ENCODE peak calls at places on chromosomes 16 and 17, in ten cellular contexts. Y is right lobe of liver, J is neural progenitor cell, U is A549, O is astrocyte, E is left lung, H is suprapubic skin, Z is right cardiac atrium, F is prostate gland, N is left ventricle myocardium inferior. P is an unnamed sample. For H3K4me1, the result is how much of the 10 kb centered on the place peaks cover.

GRCh38 chr17:15112881-15113617 is 152.1 kb downstream of the PMP22 start:
- DNase-seq in U (no peak), F (no peak), H (no peak), Y (no peak), J (no peak), N (no peak), Z (no peak), E (no peak), O (no peak), P (no peak)

GRCh38 chr16:29702307-29702706 is 23.3 kb downstream of the QPRT start:
- DNase-seq in N (no peak), Z (no peak), U (no peak), J (no peak), F (no peak), E (no peak), O (no peak), Y (no peak), H (no peak), P (no peak)

GRCh38 chr16:47204736-47205499 is 61.2 kb upstream of the NETO2 start:
- DNase-seq in E (no peak), Z (no peak), J (peak), H (no peak), F (no peak), Y (no peak), O (no peak), U (peak), N (no peak), P (no peak)

GRCh38 chr16:11016993-11017392 is 72.6 kb downstream of the CLEC16A start:
- DNase-seq in Z (peak), J (no peak), U (peak), E (no peak), O (peak), H (peak), Y (no peak), N (peak), F (peak), P (no peak)

GRCh38 chr16:106623-107324 is 28.7 kb downstream of the MPG start:
- DNase-seq in U (peak), J (peak), H (no peak), O (peak), Z (no peak), F (peak), N (no peak), Y (no peak), E (no peak), P (no peak)

GRCh38 chr17:54892360-54892759 is 8.3 kb upstream of the TOM1L1 start:
- DNase-seq in Y (no peak), H (no peak), E (no peak), N (no peak), J (no peak), Z (no peak), U (no peak), F (no peak), O (no peak), P (no peak)

GRCh38 chr17:50258647-50259483 is 15.4 kb upstream of the TMEM92 start:
- DNase-seq in Z (no peak), J (no peak), N (no peak), H (peak), O (peak), E (no peak), Y (no peak), F (no peak), U (no peak), P (no peak)

GRCh38 chr17:77863814-77864161 is 94.7 kb upstream of the TNRC6C start:
- DNase-seq in E (peak), Y (no peak), J (no peak), F (no peak), Z (peak), H (no peak), U (no peak), O (no peak), N (peak), P (no peak)

GRCh38 chr17:70137451-70138230 is 31.7 kb upstream of the KCNJ2 start:
- DNase-seq in F (peak), O (peak), N (no peak), Z (no peak), U (peak), J (no peak), E (no peak), Y (no peak), H (peak), P (no peak)

GRCh38 chr17:74454197-74455024 is 12.0 kb upstream of the CD300A start:
- DNase-seq in Y (peak), N (peak), H (peak), O (peak), F (peak), U (no peak), Z (peak), E (peak), J (peak), P (no peak)

GRCh38 chr16:77555101-77555500 is 120.3 kb upstream of the ADAMTS18 start:
- DNase-seq in Z (no peak), O (peak), J (no peak), E (no peak), F (no peak), N (no peak), Y (no peak), U (no peak), H (no peak), P (no peak)

GRCh38 chr17:64459284-64459747 is 10.4 kb downstream of the MILR1 start:
- DNase-seq in H (no peak), J (no peak), F (no peak), Y (no peak), N (no peak), Z (no peak), O (peak), E (no peak), U (peak), P (no peak)

GRCh38 chr16:73878616-73879015 is 418.0 kb upstream of the PSMD7 start:
- DNase-seq in N (no peak), O (peak), U (peak), F (peak), Z (no peak), H (no peak), Y (no peak), E (no peak), J (peak), P (no peak)

GRCh38 chr17:19016881-19017280 is 12.3 kb upstream of the FAM83G start:
- DNase-seq in Z (peak), U (no peak), H (no peak), N (no peak), O (no peak), J (no peak), F (no peak), E (peak), Y (peak), P (no peak)

DNA sequence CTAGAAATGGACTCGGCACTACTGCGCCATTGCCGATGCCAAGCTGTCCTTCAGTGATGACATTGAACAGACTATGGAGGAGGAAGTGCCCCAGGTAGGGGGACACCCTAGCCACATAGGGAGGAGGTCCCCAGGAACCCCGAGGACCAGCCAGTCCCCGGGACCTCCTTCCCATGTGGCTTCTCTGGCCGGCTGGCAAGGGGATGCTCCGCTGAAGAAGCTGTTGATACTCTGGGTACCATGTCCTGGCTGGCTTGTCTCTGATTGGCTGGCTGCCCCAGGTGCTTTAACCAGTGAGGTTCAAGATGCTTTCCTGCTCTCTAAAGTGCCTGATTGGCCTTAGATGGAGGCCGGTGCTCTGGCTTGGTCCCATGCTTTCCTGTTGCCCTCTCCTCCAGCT is 103.6 kb downstream of the SDR42E1 start:
- DNase-seq in F (no peak), Z (no peak), U (no peak), Y (no peak), E (no peak), O (no peak), N (no peak), H (no peak), J (no peak), P (no peak)
- H3K4me1 ChIP-seq in F (under half), Z (under half), U (under half), Y (under half), E (under half), O (under half), N (under half), H (under half), J (under half), P (under half)

GRCh38 chr17:48051278-48051677 is 3.1 kb downstream of the NFE2L1 start:
- DNase-seq in Z (peak), H (no peak), F (no peak), N (no peak), O (no peak), Y (no peak), J (no peak), U (no peak), E (no peak), P (no peak)
- H3K4me1 ChIP-seq in Z (under half), H (half or more), F (half or more), N (half or more), O (half or more), Y (under half), J (under half), U (half or more), E (under half), P (half or more)

GRCh38 chr16:51542856-51543510 is 391.9 kb upstream of the SALL1 start:
- DNase-seq in J (peak), Z (no peak), Y (no peak), H (no peak), O (no peak), N (no peak), U (no peak), F (no peak), E (no peak), P (no peak)
- H3K4me1 ChIP-seq in J (half or more), Z (under half), Y (under half), H (under half), O (under half), N (under half), U (under half), F (under half), E (under half), P (under half)

GRCh38 chr17:38709104-38709820 is 4.2 kb downstream of the MLLT6 start:
- DNase-seq in H (no peak), E (no peak), N (no peak), Z (peak), O (no peak), U (no peak), J (no peak), F (no peak), Y (no peak), P (no peak)

GRCh38 chr17:38711792-38712571 is 6.9 kb downstream of the MLLT6 start:
- DNase-seq in Z (peak), U (no peak), J (no peak), F (no peak), N (peak), E (no peak), Y (no peak), O (no peak), H (no peak), P (no peak)

GRCh38 chr17:38710603-38710962 is 5.5 kb downstream of the MLLT6 start:
- DNase-seq in Y (no peak), F (no peak), J (no peak), U (no peak), H (no peak), N (no peak), O (no peak), Z (no peak), E (no peak), P (no peak)

GRCh38 chr17:38710985-38711384 is 5.9 kb downstream of the MLLT6 start:
- DNase-seq in Y (no peak), N (no peak), O (no peak), E (no peak), J (no peak), U (no peak), F (no peak), H (no peak), Z (no peak), P (no peak)

DNA sequence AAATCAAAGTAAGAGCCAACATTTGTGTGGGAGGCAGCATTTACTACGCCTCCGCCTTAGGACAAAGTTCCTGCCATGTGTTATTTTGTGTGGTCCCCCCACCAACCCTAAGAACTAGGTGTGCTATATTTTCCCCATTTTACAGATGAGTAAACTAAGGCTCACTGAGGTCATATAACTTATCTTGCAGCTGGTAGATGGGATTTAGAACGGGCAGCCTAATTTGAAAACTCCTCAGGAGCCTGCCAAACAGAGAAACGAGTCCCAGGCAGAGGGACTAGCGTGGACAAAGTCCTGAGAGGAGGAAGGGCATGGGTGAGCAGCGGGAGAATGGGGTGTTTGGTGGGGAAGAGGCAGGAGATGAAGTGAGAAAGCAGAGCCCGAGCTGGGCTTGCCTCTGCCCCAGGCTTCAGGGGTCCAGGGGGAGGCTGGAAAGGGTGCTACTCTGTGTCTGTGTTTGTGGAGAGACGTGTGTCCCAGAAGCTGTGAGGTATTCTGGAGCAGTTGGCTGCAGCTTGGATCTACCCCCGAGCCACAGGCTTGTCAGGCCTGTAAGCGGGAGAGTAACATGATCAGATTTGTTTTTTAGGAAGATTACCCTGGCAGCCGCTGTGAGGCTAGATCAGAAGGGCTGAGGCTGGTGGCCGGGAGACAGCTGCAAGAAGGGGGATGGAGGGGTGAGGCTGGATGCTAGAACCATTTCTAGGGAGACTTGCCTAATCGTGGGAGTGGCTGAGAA is 5.0 kb downstream of the MLLT6 start:
- DNase-seq in Z (no peak), F (no peak), H (no peak), E (no peak), Y (no peak), J (no peak), U (no peak), O (no peak), N (no peak), P (no peak)
- H3K4me1 ChIP-seq in Z (under half), F (under half), H (under half), E (under half), Y (under half), J (under half), U (under half), O (under half), N (half or more), P (under half)

GRCh38 chr17:79698086-79698690 is 32.6 kb upstream of the ENPP7 start:
- DNase-seq in E (peak), N (no peak), H (no peak), U (no peak), F (no peak), Y (no peak), Z (no peak), J (no peak), O (no peak), P (no peak)
- H3K4me1 ChIP-seq in E (under half), N (under half), H (under half), U (under half), F (under half), Y (under half), Z (under half), J (under half), O (under half), P (under half)

GRCh38 chr17:57979076-57979475 is 9.0 kb downstream of the VEZF1 start:
- DNase-seq in N (no peak), Y (no peak), Z (no peak), O (no peak), F (no peak), J (no peak), U (no peak), H (no peak), E (no peak), P (no peak)
- H3K4me1 ChIP-seq in N (half or more), Y (under half), Z (under half), O (under half), F (under half), J (under half), U (half or more), H (under half), E (under half), P (half or more)

GRCh38 chr16:81483970-81484595 is 39.5 kb downstream of the CMIP start:
- DNase-seq in U (no peak), J (no peak), Z (peak), H (no peak), O (no peak), Y (no peak), F (no peak), E (no peak), N (no peak), P (no peak)
- H3K4me1 ChIP-seq in U (half or more), J (under half), Z (under half), H (under half), O (under half), Y (under half), F (under half), E (under half), N (half or more), P (half or more)

GRCh38 chr16:1162701-1163566 is 10.0 kb downstream of the CACNA1H start:
- DNase-seq in F (no peak), Y (no peak), Z (no peak), H (no peak), N (no peak), J (no peak), O (no peak), U (no peak), E (no peak), P (no peak)

GRCh38 chr16:1164975-1165374 is 12.1 kb downstream of the CACNA1H start:
- DNase-seq in Y (no peak), U (no peak), Z (no peak), F (no peak), O (no peak), H (no peak), N (no peak), J (no peak), E (no peak), P (no peak)

GRCh38 chr16:1165511-1165910 is 12.6 kb downstream of the CACNA1H start:
- DNase-seq in J (no peak), Y (no peak), N (no peak), F (no peak), E (no peak), U (no peak), Z (no peak), O (no peak), H (no peak), P (no peak)

GRCh38 chr16:1163567-1164055 is 10.7 kb downstream of the CACNA1H start:
- DNase-seq in H (no peak), N (no peak), U (no peak), Z (no peak), F (no peak), Y (no peak), J (no peak), E (no peak), O (peak), P (no peak)

GRCh38 chr16:1164382-1164781 is 11.5 kb downstream of the CACNA1H start:
- DNase-seq in E (no peak), J (no peak), U (no peak), Y (no peak), O (no peak), N (no peak), F (no peak), Z (no peak), H (no peak), P (no peak)
- H3K4me1 ChIP-seq in E (under half), J (under half), U (under half), Y (under half), O (under half), N (under half), F (under half), Z (under half), H (under half), P (under half)

GRCh38 chr16:84611041-84611440 is 6.8 kb downstream of the COTL1 start:
- DNase-seq in Z (no peak), F (no peak), O (no peak), U (no peak), H (no peak), N (no peak), Y (no peak), E (no peak), J (no peak), P (no peak)
- H3K4me1 ChIP-seq in Z (under half), F (under half), O (under half), U (under half), H (under half), N (under half), Y (under half), E (under half), J (under half), P (under half)

GRCh38 chr16:84726670-84727467 is 27.1 kb downstream of the USP10 start:
- DNase-seq in O (no peak), F (no peak), N (peak), J (no peak), Y (no peak), U (no peak), H (no peak), E (no peak), Z (peak), P (no peak)

GRCh38 chr16:84730406-84731106 is 30.8 kb downstream of the USP10 start:
- DNase-seq in Y (no peak), Z (peak), H (no peak), U (peak), F (peak), O (peak), N (peak), J (no peak), E (no peak), P (no peak)

GRCh38 chr16:84729716-84730320 is 30.0 kb downstream of the USP10 start:
- DNase-seq in O (no peak), H (no peak), E (no peak), N (no peak), F (no peak), Z (no peak), J (no peak), Y (no peak), U (peak), P (no peak)

GRCh38 chr16:84726079-84726669 is 26.4 kb downstream of the USP10 start:
- DNase-seq in Y (peak), J (peak), O (peak), U (peak), Z (peak), H (peak), F (peak), E (peak), N (peak), P (peak)

GRCh38 chr16:84728853-84729424 is 29.1 kb downstream of the USP10 start:
- DNase-seq in O (no peak), J (no peak), H (no peak), N (no peak), U (no peak), Y (no peak), F (no peak), E (no peak), Z (no peak), P (no peak)
- H3K4me1 ChIP-seq in O (under half), J (under half), H (half or more), N (half or more), U (half or more), Y (under half), F (under half), E (under half), Z (under half), P (under half)

P was measured in esophagus squamous epithelium.